ENCODE peak calls at places on chromosomes 1 and 21, in eight cellular contexts. H is myocyte, L is epithelial cell of esophagus, B is neuronal stem cell, Y is uterus, D is NCI-H1105 treated with DMSO at 0.1 percent for 48 hours, F is fibroblast of the conjunctiva, C is Kasumi-1. T is an unnamed sample.

GRCh38 chr1:203144661-203145060 is 17.1 kb downstream of the ADORA1 start:
- DNase-seq in Y (no peak), C (no peak), B (no peak), F (no peak), H (no peak), L (no peak), D (no peak), T (no peak)

GRCh38 chr1:41471658-41472057 is 12.8 kb downstream of the EDN2 start:
- DNase-seq in H (no peak), D (no peak), Y (no peak), C (no peak), L (no peak), B (no peak), F (no peak), T (no peak)

GRCh38 chr1:145995964-145996432 is 381 bp downstream of the TXNIP start:
- DNase-seq in B (no peak), C (peak), D (no peak), Y (peak), H (no peak), L (no peak), F (no peak), T (peak)

GRCh38 chr1:119882172-119883029 is 13.9 kb downstream of the ADAM30 start:
- DNase-seq in D (no peak), C (no peak), Y (no peak), B (no peak), F (no peak), H (no peak), L (peak), T (no peak)

GRCh38 chr1:33295023-33295422 is 25.9 kb downstream of the A3GALT2 start:
- DNase-seq in B (no peak), Y (no peak), D (no peak), H (no peak), L (no peak), F (no peak), C (no peak), T (no peak)

GRCh38 chr1:24344090-24344742 is 25.1 kb downstream of the GRHL3 start:
- DNase-seq in B (no peak), Y (no peak), D (no peak), F (no peak), C (no peak), L (no peak), H (no peak), T (no peak)

GRCh38 chr1:55445416-55445815 is 230.3 kb upstream of the USP24 start:
- DNase-seq in H (no peak), L (no peak), B (no peak), C (no peak), F (no peak), D (no peak), Y (no peak), T (no peak)

GRCh38 chr1:156154317-156154749 is 948 bp downstream of the SEMA4A start:
- DNase-seq in C (peak), Y (no peak), D (no peak), H (no peak), L (no peak), F (no peak), B (no peak), T (peak)

GRCh38 chr1:56837244-56837926 is 17.2 kb upstream of the C8A start:
- DNase-seq in B (no peak), Y (no peak), L (no peak), H (no peak), C (no peak), F (no peak), D (peak), T (no peak)

GRCh38 chr1:61080408-61081134 is 1.8 kb upstream of the NFIA start:
- DNase-seq in L (no peak), B (no peak), F (no peak), C (no peak), H (no peak), Y (no peak), D (no peak), T (no peak)

GRCh38 chr1:63595435-63595834 is 2.2 kb downstream of the PGM1 start:
- DNase-seq in L (no peak), C (no peak), D (no peak), Y (no peak), B (no peak), F (no peak), H (no peak), T (no peak)

GRCh38 chr1:36764796-36765195 is 269.5 kb downstream of the GRIK3 start:
- DNase-seq in B (no peak), L (no peak), F (no peak), C (no peak), Y (no peak), H (no peak), D (peak), T (no peak)

GRCh38 chr1:97158704-97159103 is 437.1 kb downstream of the PTBP2 start:
- DNase-seq in B (no peak), F (no peak), Y (no peak), D (no peak), H (no peak), L (no peak), C (no peak), T (no peak)

GRCh38 chr1:12019858-12020509 is 686 bp downstream of the MIIP start:
- DNase-seq in H (no peak), B (peak), F (no peak), C (peak), Y (no peak), D (no peak), L (peak), T (no peak)

GRCh38 chr1:2469103-2469940 is 6.8 kb upstream of the PLCH2 start:
- DNase-seq in Y (no peak), L (no peak), B (no peak), H (no peak), C (no peak), F (no peak), D (no peak), T (no peak)

GRCh38 chr1:80202118-80202517 is 1195.6 kb upstream of the ADGRL4 start:
- DNase-seq in Y (no peak), L (no peak), D (no peak), F (no peak), B (no peak), H (no peak), C (no peak), T (no peak)

GRCh38 chr21:44932366-44933181 is 7.3 kb upstream of the SLX9 start:
- DNase-seq in Y (no peak), C (peak), F (no peak), H (no peak), D (peak), B (no peak), L (peak), T (peak)

GRCh38 chr1:56019472-56019871 is 559.9 kb downstream of the PLPP3 start:
- DNase-seq in D (no peak), H (no peak), B (no peak), Y (no peak), C (no peak), L (peak), F (no peak), T (no peak)

GRCh38 chr1:6909857-6910256 is 124.6 kb downstream of the CAMTA1 start:
- DNase-seq in B (no peak), H (no peak), D (no peak), Y (no peak), F (no peak), C (no peak), L (no peak), T (no peak)

GRCh38 chr1:110916669-110917306 is 43.8 kb downstream of the CD53 start:
- DNase-seq in D (no peak), C (no peak), H (peak), B (no peak), L (peak), F (no peak), Y (no peak), T (no peak)

GRCh38 chr1:118863688-118864087 is 124.5 kb downstream of the TBX15 start:
- DNase-seq in H (no peak), B (no peak), L (no peak), Y (no peak), F (no peak), C (peak), D (no peak), T (no peak)

GRCh38 chr1:192539450-192540132 is 36.0 kb upstream of the RGS1 start:
- DNase-seq in D (no peak), L (peak), B (peak), Y (peak), H (peak), F (peak), C (no peak), T (no peak)

GRCh38 chr1:64263335-64263734 is 59.9 kb downstream of the UBE2U start:
- DNase-seq in Y (no peak), H (no peak), L (peak), C (no peak), B (no peak), D (no peak), F (no peak), T (no peak)

GRCh38 chr1:192489046-192489445 is 86.5 kb upstream of the RGS1 start:
- DNase-seq in L (no peak), Y (no peak), D (no peak), H (no peak), C (no peak), F (no peak), B (no peak), T (no peak)

GRCh38 chr21:28750565-28750964 is 242.1 kb downstream of the LTN1 start:
- DNase-seq in C (no peak), D (no peak), Y (no peak), L (no peak), F (no peak), H (no peak), B (no peak), T (no peak)

GRCh38 chr1:235060607-235061470 is 67.8 kb downstream of the TOMM20 start:
- DNase-seq in C (no peak), D (no peak), L (peak), Y (no peak), H (no peak), F (no peak), B (no peak), T (no peak)

GRCh38 chr1:201022178-201022823 is 1.2 kb downstream of the KIF21B start:
- DNase-seq in H (no peak), B (no peak), D (no peak), C (no peak), F (no peak), L (no peak), Y (no peak), T (no peak)

GRCh38 chr1:229409616-229410369 is 24.1 kb downstream of the ACTA1 start:
- DNase-seq in B (no peak), Y (no peak), L (no peak), H (peak), F (no peak), C (peak), D (no peak), T (no peak)

GRCh38 chr1:16184557-16185303 is 27.7 kb downstream of the ARHGEF19 start:
- DNase-seq in C (no peak), B (no peak), D (peak), L (peak), F (no peak), Y (no peak), H (no peak), T (no peak)

GRCh38 chr1:67722292-67722944 is 37.4 kb downstream of the GADD45A start:
- DNase-seq in L (no peak), Y (no peak), D (no peak), F (no peak), C (no peak), B (no peak), H (peak), T (no peak)

GRCh38 chr1:50996083-50996482 is 26.0 kb downstream of the CDKN2C start:
- DNase-seq in Y (no peak), C (no peak), D (no peak), L (no peak), F (no peak), B (no peak), H (no peak), T (no peak)

GRCh38 chr1:86380257-86380861 is 15.8 kb downstream of the ODF2L start:
- DNase-seq in B (peak), F (peak), D (peak), H (peak), L (peak), C (peak), Y (no peak), T (no peak)

GRCh38 chr21:46117586-46118304 is 19.8 kb downstream of the COL6A2 start:
- DNase-seq in Y (peak), L (no peak), D (no peak), B (no peak), H (no peak), F (no peak), C (no peak), T (peak)

GRCh38 chr1:60924964-60925798 is 157.2 kb upstream of the NFIA start:
- DNase-seq in C (no peak), D (peak), F (no peak), Y (no peak), B (no peak), H (no peak), L (no peak), T (no peak)

GRCh38 chr21:35254006-35254751 is 205.1 kb upstream of the RUNX1 start:
- DNase-seq in B (no peak), D (no peak), F (peak), H (peak), L (peak), C (no peak), Y (no peak), T (no peak)

GRCh38 chr1:183230403-183230802 is 44.3 kb downstream of the LAMC2 start:
- DNase-seq in Y (no peak), L (peak), F (no peak), D (no peak), B (no peak), C (no peak), H (no peak), T (no peak)